ENCODE peak calls at places on chromosomes 11 and 22, in four cellular contexts. H is psoas muscle, X is HS-5, V is NCI-H1105 treated with DMSO at 0.1 percent for 48 hours. B is an unnamed sample.

GRCh38 chr22:35126993-35127392 is 61.0 kb downstream of the ISX start:
- DNase-seq in H (no peak), X (no peak), V (no peak), B (no peak)

GRCh38 chr11:65432686-65433582 is 10.3 kb downstream of the NEAT1 start:
- DNase-seq in H (no peak), X (peak), V (peak), B (no peak)

GRCh38 chr11:60985991-60986915 is 14.8 kb downstream of the CD6 start:
- DNase-seq in H (no peak), X (peak), V (no peak), B (peak)

GRCh38 chr11:12430351-12430750 is 53.0 kb downstream of the PARVA start:
- DNase-seq in H (no peak), X (no peak), V (no peak), B (no peak)

GRCh38 chr11:112564228-112564955 is 303.7 kb upstream of the PLET1 start:
- DNase-seq in H (no peak), X (no peak), V (no peak), B (no peak)

GRCh38 chr11:88398372-88399140 is 61.0 kb upstream of the CTSC start:
- DNase-seq in H (no peak), X (no peak), V (no peak), B (no peak)

GRCh38 chr11:95154514-95154913 is 64.9 kb downstream of the ENDOD1 start:
- DNase-seq in H (no peak), X (no peak), V (peak), B (no peak)

GRCh38 chr11:133911169-133911568 is 45.6 kb downstream of the IGSF9B start:
- DNase-seq in H (no peak), X (no peak), V (no peak), B (no peak)

GRCh38 chr22:48084041-48084748 is 1321.7 kb downstream of the TBC1D22A start:
- DNase-seq in H (no peak), X (no peak), V (no peak), B (no peak)

GRCh38 chr11:77093987-77094840 is 8.4 kb upstream of the OMP start:
- DNase-seq in H (peak), X (no peak), V (no peak), B (peak)

GRCh38 chr11:75265851-75266531 is 25.4 kb downstream of the TPBGL start:
- DNase-seq in H (no peak), X (no peak), V (no peak), B (no peak)

GRCh38 chr22:36998620-36999351 is 20.5 kb downstream of the TST start:
- DNase-seq in H (no peak), X (no peak), V (no peak), B (no peak)

GRCh38 chr11:115462004-115462541 is 42.1 kb downstream of the CADM1 start:
- DNase-seq in H (no peak), X (no peak), V (no peak), B (peak)

GRCh38 chr11:108897071-108897481 is 232.2 kb downstream of the DDX10 start:
- DNase-seq in H (no peak), X (no peak), V (no peak), B (no peak)

GRCh38 chr22:20024225-20025087 is 3.5 kb downstream of the TANGO2 start:
- DNase-seq in H (no peak), X (no peak), V (no peak), B (no peak)

GRCh38 chr11:72069787-72070251 is 10.5 kb downstream of the NUMA1 start:
- DNase-seq in H (peak), X (peak), V (no peak), B (peak)

GRCh38 chr22:16967453-16968217 is 40.4 kb downstream of the GAB4 start:
- DNase-seq in H (no peak), X (no peak), V (no peak), B (no peak)

GRCh38 chr11:134656861-134657540 is 245.0 kb upstream of the B3GAT1 start:
- DNase-seq in H (no peak), X (no peak), V (no peak), B (no peak)

GRCh38 chr11:129041611-129042018 is 98.9 kb upstream of the TP53AIP1 start:
- DNase-seq in H (no peak), X (no peak), V (no peak), B (no peak)

GRCh38 chr11:67606477-67607295 is at the start of gene NDUFV1:
- DNase-seq in H (peak), X (peak), V (peak), B (peak)

GRCh38 chr11:99693941-99694492 is 673.3 kb downstream of the CNTN5 start:
- DNase-seq in H (no peak), X (peak), V (peak), B (no peak)

GRCh38 chr11:129750343-129751292 is 65.0 kb upstream of the TMEM45B start:
- DNase-seq in H (peak), X (peak), V (peak), B (peak)

GRCh38 chr11:1569251-1569780 is 2.8 kb downstream of the DUSP8 start:
- DNase-seq in H (no peak), X (no peak), V (no peak), B (peak)

GRCh38 chr11:82049199-82049598 is 684.5 kb downstream of the FAM181B start:
- DNase-seq in H (no peak), X (no peak), V (no peak), B (no peak)

GRCh38 chr22:25953919-25954318 is 211.9 kb downstream of the MYO18B start:
- DNase-seq in H (no peak), X (no peak), V (no peak), B (no peak)

GRCh38 chr22:41684194-41684593 is 4.5 kb downstream of the SNU13 start:
- DNase-seq in H (no peak), X (no peak), V (no peak), B (no peak)

GRCh38 chr11:17779861-17780594 is 45.4 kb downstream of the KCNC1 start:
- DNase-seq in H (no peak), X (no peak), V (no peak), B (no peak)

B was measured in pancreas.